ENCODE peak calls at places on chromosomes 4 and X, in ten cellular contexts. M is transverse colon, P is testis, T is heart right ventricle, Z is Karpas-422, K is A549, J is kidney, E is breast epithelium, Q is fibroblast of lung, L is neural progenitor cell. B is an unnamed sample.

GRCh38 chr4:25030283-25031076 is at the start of gene LGI2:
- DNase-seq in J (peak), M (peak), Z (no peak), T (peak), P (peak), L (peak), K (no peak), Q (peak), E (no peak), B (peak)

GRCh38 chr4:82629238-82630000 is 67.6 kb upstream of the TMEM150C start:
- DNase-seq in Z (no peak), K (no peak), L (no peak), J (no peak), E (no peak), M (no peak), T (no peak), Q (no peak), P (no peak), B (no peak)

GRCh38 chrX:134601240-134601639 is 57.0 kb downstream of the PLAC1 start:
- DNase-seq in Q (peak), P (no peak), J (no peak), M (no peak), L (no peak), K (no peak), Z (no peak), E (no peak), T (no peak), B (no peak)

GRCh38 chrX:48736303-48736702 is 25.2 kb upstream of the GLOD5 start:
- DNase-seq in K (no peak), E (no peak), J (no peak), Q (no peak), Z (no peak), M (no peak), P (no peak), T (no peak), L (no peak), B (no peak)

GRCh38 chrX:23861215-23861896 is 46.4 kb downstream of the APOO start:
- DNase-seq in L (no peak), K (no peak), T (no peak), Z (no peak), P (no peak), J (no peak), E (no peak), M (no peak), Q (no peak), B (no peak)

GRCh38 chrX:119145241-119145653 is 17.6 kb upstream of the KIAA1210 start:
- DNase-seq in L (peak), Z (peak), E (no peak), K (peak), P (peak), T (no peak), Q (no peak), J (no peak), M (peak), B (peak)

GRCh38 chr4:181443003-181443402 is 800.2 kb upstream of the TENM3 start:
- DNase-seq in L (no peak), T (no peak), J (no peak), P (no peak), E (no peak), Q (no peak), M (no peak), Z (no peak), K (no peak), B (no peak)

GRCh38 chr4:164550989-164551712 is 202.8 kb upstream of the SMIM31 start:
- DNase-seq in P (no peak), L (peak), J (no peak), M (no peak), T (no peak), Z (peak), E (no peak), K (no peak), Q (no peak), B (no peak)

GRCh38 chr4:183422962-183423653 is 21.3 kb upstream of the CDKN2AIP start:
- DNase-seq in Z (no peak), M (no peak), L (no peak), J (no peak), P (no peak), T (no peak), Q (peak), K (no peak), E (no peak), B (no peak)

GRCh38 chrX:110317079-110317819 is 636 bp downstream of the AMMECR1 start:
- DNase-seq in L (peak), P (peak), J (no peak), Q (no peak), K (peak), Z (peak), T (peak), E (no peak), M (peak), B (peak)

GRCh38 chr4:24643774-24644520 is 59.6 kb upstream of the DHX15 start:
- DNase-seq in K (no peak), L (no peak), T (no peak), J (no peak), Q (no peak), P (no peak), M (no peak), Z (no peak), E (no peak), B (no peak)

GRCh38 chrX:134692990-134693389 is 34.7 kb upstream of the PLAC1 start:
- DNase-seq in J (no peak), Z (no peak), Q (peak), L (no peak), M (no peak), P (no peak), K (no peak), E (no peak), T (no peak), B (no peak)

GRCh38 chrX:103789004-103789403 is 12.4 kb downstream of the PLP1 start:
- DNase-seq in Z (peak), Q (no peak), P (no peak), T (no peak), M (no peak), K (no peak), L (no peak), J (no peak), E (no peak), B (no peak)

GRCh38 chrX:71111141-71111843 is at the start of gene IL2RG:
- DNase-seq in L (no peak), Z (no peak), P (no peak), J (no peak), K (no peak), T (no peak), Q (no peak), E (no peak), M (peak), B (no peak)

GRCh38 chrX:49915352-49916222 is 6.8 kb upstream of the CLCN5 start:
- DNase-seq in T (no peak), Z (peak), E (peak), L (peak), P (peak), J (no peak), Q (peak), M (peak), K (peak), B (peak)

GRCh38 chr4:172998527-172999469 is 169.8 kb upstream of the GALNT7 start:
- DNase-seq in E (no peak), J (no peak), T (no peak), P (no peak), L (no peak), K (no peak), Z (no peak), Q (peak), M (no peak), B (no peak)

GRCh38 chr4:148445071-148445902 is 3.1 kb upstream of the NR3C2 start:
- DNase-seq in J (peak), T (peak), M (peak), K (no peak), Z (no peak), Q (peak), L (peak), E (peak), P (peak), B (peak)

GRCh38 chr4:88600129-88600849 is 8.0 kb downstream of the HERC3 start:
- DNase-seq in J (no peak), L (no peak), T (no peak), E (no peak), Q (peak), K (no peak), P (no peak), M (no peak), Z (no peak), B (peak)

GRCh38 chrX:46545111-46546005 is at the start of gene ZNF674:
- DNase-seq in M (peak), E (peak), J (peak), L (peak), P (peak), K (peak), Z (peak), Q (peak), T (peak), B (peak)

GRCh38 chrX:46547857-46548256 is 2.6 kb upstream of the ZNF674 start:
- DNase-seq in M (no peak), T (no peak), L (no peak), P (no peak), Z (no peak), K (no peak), E (no peak), Q (peak), J (no peak), B (no peak)

GRCh38 chrX:46551494-46552128 is 6.4 kb upstream of the ZNF674 start:
- DNase-seq in P (no peak), L (peak), T (no peak), Z (no peak), E (no peak), Q (peak), K (no peak), M (no peak), J (no peak), B (no peak)

GRCh38 chrX:46553935-46554334 is 8.7 kb upstream of the ZNF674 start:
- DNase-seq in K (no peak), P (no peak), Q (no peak), M (no peak), J (no peak), L (no peak), Z (no peak), E (no peak), T (no peak), B (no peak)

GRCh38 chrX:46549914-46550313 is 4.7 kb upstream of the ZNF674 start:
- DNase-seq in Z (no peak), K (no peak), L (no peak), P (no peak), M (no peak), E (no peak), Q (no peak), J (no peak), T (no peak), B (no peak)
- H3K27ac ChIP-seq in Z (no peak), K (no peak), L (no peak), P (no peak), M (no peak), E (no peak), Q (no peak), J (no peak), T (no peak), B (no peak)

GRCh38 chr4:143438710-143439109 is 74.8 kb upstream of the SMARCA5 start:
- DNase-seq in Z (no peak), J (no peak), E (no peak), Q (no peak), L (no peak), P (no peak), K (no peak), M (no peak), T (no peak), B (peak)

GRCh38 chr4:143441678-143442077 is 71.8 kb upstream of the SMARCA5 start:
- DNase-seq in Z (no peak), E (no peak), L (peak), Q (no peak), J (no peak), T (no peak), M (no peak), K (no peak), P (no peak), B (no peak)

GRCh38 chr4:143433231-143433630 is 80.3 kb upstream of the SMARCA5 start:
- DNase-seq in L (no peak), K (no peak), J (no peak), Z (no peak), P (no peak), M (no peak), E (no peak), T (no peak), Q (no peak), B (no peak)

GRCh38 chr4:143437476-143437875 is 76.0 kb upstream of the SMARCA5 start:
- DNase-seq in Q (no peak), K (no peak), Z (no peak), P (no peak), M (no peak), J (no peak), E (no peak), L (no peak), T (no peak), B (no peak)

GRCh38 chr4:143437937-143438336 is 75.6 kb upstream of the SMARCA5 start:
- DNase-seq in E (no peak), Q (no peak), Z (no peak), T (no peak), L (no peak), P (no peak), M (no peak), J (no peak), K (no peak), B (no peak)
- H3K27ac ChIP-seq in E (no peak), Q (no peak), Z (no peak), T (no peak), L (no peak), P (no peak), M (no peak), J (no peak), K (no peak), B (no peak)

GRCh38 chr4:184808719-184809062 is 17.1 kb downstream of the ACSL1 start:
- DNase-seq in L (no peak), T (no peak), J (no peak), P (no peak), K (no peak), M (no peak), Z (no peak), Q (no peak), E (no peak), B (no peak)
- H3K27ac ChIP-seq in L (no peak), T (peak), J (peak), P (no peak), K (peak), M (no peak), Z (no peak), Q (no peak), E (peak), B (no peak)

DNA sequence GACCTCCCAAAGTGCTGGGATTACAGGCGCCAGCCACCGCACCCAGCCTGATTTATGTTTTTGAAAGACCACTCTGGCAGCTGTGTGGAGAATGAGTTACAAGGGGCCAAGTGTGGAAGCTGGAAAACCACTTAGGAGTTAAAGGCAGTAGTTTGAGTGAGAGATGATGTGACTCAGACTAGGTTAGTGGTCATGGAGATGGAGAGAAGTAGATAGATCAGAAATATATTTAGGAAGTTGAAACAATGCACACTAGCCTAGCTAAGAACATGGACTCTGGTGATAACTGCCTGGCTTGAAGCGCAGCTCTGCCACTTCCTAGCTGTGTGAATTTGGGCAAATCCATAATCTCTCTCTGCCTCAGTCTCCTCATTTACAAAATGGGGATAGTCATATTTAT is 11.9 kb upstream of the RBMX start:
- DNase-seq in E (no peak), Q (no peak), P (no peak), K (no peak), T (no peak), J (no peak), Z (no peak), M (no peak), L (no peak), B (no peak)
- H3K27ac ChIP-seq in E (no peak), Q (no peak), P (no peak), K (no peak), T (no peak), J (no peak), Z (no peak), M (no peak), L (no peak), B (no peak)

DNA sequence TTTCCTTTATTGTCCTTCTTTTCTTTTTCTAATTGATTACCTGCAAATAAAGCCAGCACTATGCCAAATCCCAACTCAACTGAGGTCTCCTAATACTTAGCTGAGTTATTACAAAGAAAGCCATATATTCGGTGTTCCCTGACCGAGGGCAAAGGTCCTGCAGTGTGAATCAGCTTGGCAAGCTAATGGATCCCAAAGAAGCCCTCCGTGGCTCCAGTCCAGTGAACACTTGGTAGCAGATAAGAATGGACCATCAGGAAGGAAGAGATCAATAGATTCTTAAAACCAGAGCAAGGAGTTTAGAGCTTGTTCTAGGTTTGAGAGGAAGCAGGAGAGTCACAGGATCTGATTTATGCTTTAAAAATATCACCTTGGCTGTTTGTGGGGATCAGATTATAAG is 8.5 kb downstream of the LDB2 start:
- DNase-seq in Q (no peak), M (no peak), E (no peak), L (no peak), T (no peak), Z (no peak), K (no peak), J (no peak), P (no peak), B (no peak)
- H3K27ac ChIP-seq in Q (no peak), M (no peak), E (peak), L (no peak), T (peak), Z (no peak), K (no peak), J (no peak), P (no peak), B (no peak)

GRCh38 chr4:143743591-143743990 is 43.1 kb upstream of the FREM3 start:
- DNase-seq in L (no peak), K (no peak), M (no peak), E (no peak), Z (no peak), T (no peak), P (no peak), Q (no peak), J (no peak), B (no peak)
- H3K27ac ChIP-seq in L (no peak), K (no peak), M (no peak), E (no peak), Z (no peak), T (no peak), P (no peak), Q (no peak), J (no peak), B (no peak)

B was measured in SJCRH30.